ENCODE peak calls at places on chromosomes 12 and 14, in six cellular contexts. One of them, this sample, is unnamed.

GRCh38 chr14:23182372-23183014 is 967 bp downstream of the SLC7A8 start:
- DNase-seq in choroid plexus epithelial cell: no peak
- DNase-seq in cardiac muscle cell: no peak
- DNase-seq in HCT116: peak
- DNase-seq in A549: no peak
- DNase-seq in psoas muscle: peak
- DNase-seq in this sample: no peak

GRCh38 chr12:119417440-119417839 is 82.9 kb downstream of the CCDC60 start:
- DNase-seq in choroid plexus epithelial cell: no peak
- DNase-seq in cardiac muscle cell: no peak
- DNase-seq in HCT116: no peak
- DNase-seq in A549: no peak
- DNase-seq in psoas muscle: no peak
- DNase-seq in this sample: no peak

GRCh38 chr14:22390824-22391461 is 198.1 kb downstream of the DAD1 start:
- DNase-seq in choroid plexus epithelial cell: no peak
- DNase-seq in cardiac muscle cell: no peak
- DNase-seq in HCT116: no peak
- DNase-seq in A549: peak
- DNase-seq in psoas muscle: no peak
- DNase-seq in this sample: no peak

GRCh38 chr12:57769594-57769993 is 2.3 kb downstream of the METTL1 start:
- DNase-seq in choroid plexus epithelial cell: no peak
- DNase-seq in cardiac muscle cell: no peak
- DNase-seq in HCT116: no peak
- DNase-seq in A549: no peak
- DNase-seq in psoas muscle: no peak
- DNase-seq in this sample: no peak

GRCh38 chr14:92680781-92681650 is 67.4 kb downstream of the LGMN start:
- DNase-seq in choroid plexus epithelial cell: peak
- DNase-seq in cardiac muscle cell: peak
- DNase-seq in HCT116: peak
- DNase-seq in A549: peak
- DNase-seq in psoas muscle: peak
- DNase-seq in this sample: peak

GRCh38 chr14:101225116-101225728 is 321.7 kb upstream of the RTL1 start:
- DNase-seq in choroid plexus epithelial cell: peak
- DNase-seq in cardiac muscle cell: no peak
- DNase-seq in HCT116: no peak
- DNase-seq in A549: no peak
- DNase-seq in psoas muscle: no peak
- DNase-seq in this sample: no peak

GRCh38 chr12:1848741-1849140 is 28.4 kb downstream of the LRTM2 start:
- DNase-seq in choroid plexus epithelial cell: no peak
- DNase-seq in cardiac muscle cell: no peak
- DNase-seq in HCT116: no peak
- DNase-seq in A549: no peak
- DNase-seq in psoas muscle: no peak
- DNase-seq in this sample: no peak

GRCh38 chr12:114681149-114681849 is 2.7 kb downstream of the TBX3 start:
- DNase-seq in choroid plexus epithelial cell: peak
- DNase-seq in cardiac muscle cell: peak
- DNase-seq in HCT116: no peak
- DNase-seq in A549: no peak
- DNase-seq in psoas muscle: peak
- DNase-seq in this sample: peak

GRCh38 chr14:72892879-72893635 is 844 bp downstream of the DPF3 start:
- DNase-seq in choroid plexus epithelial cell: peak
- DNase-seq in cardiac muscle cell: peak
- DNase-seq in HCT116: no peak
- DNase-seq in A549: no peak
- DNase-seq in psoas muscle: peak
- DNase-seq in this sample: no peak

GRCh38 chr14:54490448-54490805 is 1.6 kb upstream of the GMFB start:
- DNase-seq in choroid plexus epithelial cell: no peak
- DNase-seq in cardiac muscle cell: no peak
- DNase-seq in HCT116: no peak
- DNase-seq in A549: no peak
- DNase-seq in psoas muscle: no peak
- DNase-seq in this sample: no peak

GRCh38 chr14:69695664-69696527 is 71.0 kb upstream of the SRSF5 start:
- DNase-seq in choroid plexus epithelial cell: peak
- DNase-seq in cardiac muscle cell: peak
- DNase-seq in HCT116: no peak
- DNase-seq in A549: no peak
- DNase-seq in psoas muscle: no peak
- DNase-seq in this sample: no peak

GRCh38 chr12:68772714-68773113 is 26.7 kb downstream of the SLC35E3 start:
- DNase-seq in choroid plexus epithelial cell: no peak
- DNase-seq in cardiac muscle cell: no peak
- DNase-seq in HCT116: no peak
- DNase-seq in A549: no peak
- DNase-seq in psoas muscle: no peak
- DNase-seq in this sample: no peak

GRCh38 chr14:71400821-71401447 is 493.7 kb downstream of the PCNX1 start:
- DNase-seq in choroid plexus epithelial cell: peak
- DNase-seq in cardiac muscle cell: peak
- DNase-seq in HCT116: no peak
- DNase-seq in A549: no peak
- DNase-seq in psoas muscle: no peak
- DNase-seq in this sample: peak

GRCh38 chr14:91745329-91745728 is 13.4 kb upstream of the CATSPERB start:
- DNase-seq in choroid plexus epithelial cell: peak
- DNase-seq in cardiac muscle cell: no peak
- DNase-seq in HCT116: no peak
- DNase-seq in A549: no peak
- DNase-seq in psoas muscle: no peak
- DNase-seq in this sample: peak

GRCh38 chr12:1518763-1519516 is 75.4 kb downstream of the FBXL14 start:
- DNase-seq in choroid plexus epithelial cell: peak
- DNase-seq in cardiac muscle cell: peak
- DNase-seq in HCT116: peak
- DNase-seq in A549: no peak
- DNase-seq in psoas muscle: no peak
- DNase-seq in this sample: peak

GRCh38 chr12:111444314-111444705 is 38.6 kb downstream of the SH2B3 start:
- DNase-seq in choroid plexus epithelial cell: no peak
- DNase-seq in cardiac muscle cell: no peak
- DNase-seq in HCT116: no peak
- DNase-seq in A549: no peak
- DNase-seq in psoas muscle: no peak
- DNase-seq in this sample: no peak

GRCh38 chr12:133130808-133131128 is 341 bp downstream of the ZNF10 start:
- DNase-seq in choroid plexus epithelial cell: peak
- DNase-seq in cardiac muscle cell: no peak
- DNase-seq in HCT116: no peak
- DNase-seq in A549: no peak
- DNase-seq in psoas muscle: peak
- DNase-seq in this sample: no peak

GRCh38 chr14:69685716-69686115 is 74.3 kb downstream of the SUSD6 start:
- DNase-seq in choroid plexus epithelial cell: peak
- DNase-seq in cardiac muscle cell: peak
- DNase-seq in HCT116: no peak
- DNase-seq in A549: no peak
- DNase-seq in psoas muscle: peak
- DNase-seq in this sample: peak

GRCh38 chr12:53955036-53955775 is 503 bp downstream of the HOXC12 start:
- DNase-seq in choroid plexus epithelial cell: no peak
- DNase-seq in cardiac muscle cell: no peak
- DNase-seq in HCT116: no peak
- DNase-seq in A549: no peak
- DNase-seq in psoas muscle: no peak
- DNase-seq in this sample: no peak

GRCh38 chr12:123748661-123749060 is 13.4 kb upstream of the DNAH10 start:
- DNase-seq in choroid plexus epithelial cell: peak
- DNase-seq in cardiac muscle cell: no peak
- DNase-seq in HCT116: no peak
- DNase-seq in A549: no peak
- DNase-seq in psoas muscle: no peak
- DNase-seq in this sample: peak

GRCh38 chr12:57614178-57614947 is 3.1 kb downstream of the ARHGEF25 start:
- DNase-seq in choroid plexus epithelial cell: peak
- DNase-seq in cardiac muscle cell: no peak
- DNase-seq in HCT116: peak
- DNase-seq in A549: peak
- DNase-seq in psoas muscle: no peak
- DNase-seq in this sample: peak

GRCh38 chr14:50619569-50620141 is 48.5 kb downstream of the SAV1 start:
- DNase-seq in choroid plexus epithelial cell: peak
- DNase-seq in cardiac muscle cell: peak
- DNase-seq in HCT116: peak
- DNase-seq in A549: peak
- DNase-seq in psoas muscle: no peak
- DNase-seq in this sample: peak

GRCh38 chr14:77026930-77027537 is 1.5 kb downstream of the IRF2BPL start:
- DNase-seq in choroid plexus epithelial cell: peak
- DNase-seq in cardiac muscle cell: peak
- DNase-seq in HCT116: no peak
- DNase-seq in A549: no peak
- DNase-seq in psoas muscle: peak
- DNase-seq in this sample: peak

GRCh38 chr12:74401035-74401434 is 136.6 kb upstream of the ATXN7L3B start:
- DNase-seq in choroid plexus epithelial cell: no peak
- DNase-seq in cardiac muscle cell: no peak
- DNase-seq in HCT116: peak
- DNase-seq in A549: peak
- DNase-seq in psoas muscle: no peak
- DNase-seq in this sample: no peak

GRCh38 chr12:45213107-45213506 is 2.8 kb upstream of the ANO6 start:
- DNase-seq in choroid plexus epithelial cell: no peak
- DNase-seq in cardiac muscle cell: no peak
- DNase-seq in HCT116: no peak
- DNase-seq in A549: no peak
- DNase-seq in psoas muscle: no peak
- DNase-seq in this sample: no peak

DNA sequence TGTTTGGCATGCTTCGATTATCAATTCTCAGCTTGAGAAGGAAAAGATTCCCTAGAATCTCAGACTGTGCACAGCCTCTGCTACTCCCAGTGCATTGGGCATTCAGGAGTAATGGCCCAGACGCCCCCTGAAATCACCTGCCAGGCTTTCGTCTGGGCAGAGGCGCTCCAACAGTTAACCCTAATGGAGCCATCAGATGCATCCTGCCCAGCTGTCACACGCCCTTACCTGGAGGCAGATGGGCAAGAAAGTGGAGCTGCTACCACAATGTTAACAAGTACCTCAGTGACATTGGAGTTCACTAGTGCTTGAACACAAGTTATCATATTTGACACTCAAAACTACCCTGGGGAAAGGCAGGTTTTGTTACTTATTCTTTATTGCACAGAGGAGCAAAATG is 957 bp upstream of the LRP6 start:
- DNase-seq in choroid plexus epithelial cell: no peak
- DNase-seq in cardiac muscle cell: no peak
- DNase-seq in HCT116: no peak
- DNase-seq in A549: peak
- DNase-seq in psoas muscle: no peak
- DNase-seq in this sample: no peak
- H3K4me3 ChIP-seq in choroid plexus epithelial cell: peak
- H3K4me3 ChIP-seq in cardiac muscle cell: peak
- H3K4me3 ChIP-seq in HCT116: peak
- H3K4me3 ChIP-seq in A549: peak
- H3K4me3 ChIP-seq in psoas muscle: peak
- H3K4me3 ChIP-seq in this sample: peak

DNA sequence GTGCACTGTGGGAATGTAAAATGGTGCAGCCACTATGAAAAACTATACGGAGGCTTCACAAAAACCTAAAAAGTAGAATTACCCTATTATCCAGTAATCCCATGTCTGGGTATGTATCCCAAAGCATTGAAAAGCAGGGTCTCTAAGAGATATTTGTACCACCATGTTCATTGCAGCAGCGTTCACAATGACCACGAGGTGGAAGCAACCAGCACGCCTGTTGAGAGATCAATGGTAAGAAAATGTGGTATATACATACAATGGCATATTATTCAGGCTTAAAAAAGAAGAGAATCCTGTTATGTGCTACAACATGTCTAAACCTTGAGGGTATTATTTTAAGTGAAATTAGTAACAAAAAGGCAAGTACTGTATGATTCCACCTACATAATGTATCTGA is 910 bp upstream of the NOPCHAP1 start:
- DNase-seq in choroid plexus epithelial cell: no peak
- DNase-seq in cardiac muscle cell: no peak
- DNase-seq in HCT116: no peak
- DNase-seq in A549: no peak
- DNase-seq in psoas muscle: no peak
- DNase-seq in this sample: no peak
- TF ChIP-seq CTCF in choroid plexus epithelial cell: no peak
- TF ChIP-seq CTCF in cardiac muscle cell: no peak
- TF ChIP-seq CTCF in HCT116: peak
- TF ChIP-seq CTCF in A549: no peak
- TF ChIP-seq CTCF in psoas muscle: no peak
- TF ChIP-seq CTCF in this sample: no peak

DNA sequence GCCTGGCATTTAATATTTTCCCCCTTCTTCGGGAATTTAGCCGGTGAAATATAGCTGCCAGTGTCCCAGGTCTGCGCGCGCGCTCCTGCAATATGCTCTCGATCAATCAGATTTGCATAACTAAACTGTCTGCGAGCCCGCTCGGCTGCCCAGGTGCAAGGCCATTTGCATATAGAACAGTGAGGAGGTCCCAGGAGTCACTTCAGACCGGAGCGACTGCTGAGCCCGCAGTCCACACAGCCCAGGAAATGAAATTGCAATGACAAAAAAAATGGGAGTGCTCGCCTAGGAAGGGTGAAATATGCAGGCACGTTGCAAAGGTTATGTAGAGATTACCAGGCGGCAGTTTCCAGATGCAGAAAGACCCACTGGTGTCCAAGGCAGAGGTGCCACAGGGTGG is 228.5 kb downstream of the VRK1 start:
- DNase-seq in choroid plexus epithelial cell: no peak
- DNase-seq in cardiac muscle cell: no peak
- DNase-seq in HCT116: no peak
- DNase-seq in A549: no peak
- DNase-seq in psoas muscle: no peak
- DNase-seq in this sample: no peak
- H3K4me3 ChIP-seq in choroid plexus epithelial cell: no peak
- H3K4me3 ChIP-seq in cardiac muscle cell: no peak
- H3K4me3 ChIP-seq in HCT116: no peak
- H3K4me3 ChIP-seq in A549: no peak
- H3K4me3 ChIP-seq in psoas muscle: no peak
- H3K4me3 ChIP-seq in this sample: no peak

DNA sequence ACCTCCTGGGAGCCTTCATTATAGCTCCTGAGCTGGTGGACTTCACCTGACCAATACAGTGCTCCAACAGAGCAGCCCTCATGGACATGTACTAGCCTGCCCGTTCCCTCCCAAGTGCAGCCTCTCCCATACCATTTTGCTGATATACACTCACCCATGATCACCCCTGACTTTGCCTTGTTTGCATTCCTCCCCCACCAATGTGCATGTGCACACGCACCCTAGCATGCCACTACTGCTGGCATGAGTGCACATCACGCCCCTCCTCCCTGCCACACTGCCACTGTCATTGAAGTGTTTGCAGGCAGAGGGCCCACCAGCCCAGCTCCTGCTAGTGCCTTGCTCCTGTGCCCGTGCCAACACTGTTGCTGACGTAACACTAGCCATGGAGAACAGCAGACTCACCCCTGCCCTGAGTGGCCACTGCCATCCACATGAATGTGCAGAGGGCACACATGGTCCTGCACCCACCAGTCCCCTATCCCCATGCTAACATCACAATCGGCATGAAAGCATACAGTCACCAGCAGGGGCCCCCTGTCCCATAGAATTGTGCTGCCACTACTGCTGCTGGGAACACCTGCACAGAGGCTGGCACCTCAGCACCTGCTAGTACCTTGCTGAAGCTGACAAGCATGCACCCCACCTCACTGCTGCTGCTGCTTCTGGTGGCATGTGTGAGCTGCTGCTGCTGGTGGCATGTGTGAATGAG is 110.3 kb downstream of the SINHCAF start:
- DNase-seq in choroid plexus epithelial cell: no peak
- DNase-seq in cardiac muscle cell: no peak
- DNase-seq in HCT116: no peak
- DNase-seq in A549: no peak
- DNase-seq in psoas muscle: no peak
- DNase-seq in this sample: no peak
- TF ChIP-seq CTCF in choroid plexus epithelial cell: no peak
- TF ChIP-seq CTCF in cardiac muscle cell: no peak
- TF ChIP-seq CTCF in HCT116: peak
- TF ChIP-seq CTCF in A549: no peak
- TF ChIP-seq CTCF in psoas muscle: no peak
- TF ChIP-seq CTCF in this sample: no peak

This sample was measured in fibroblast of mammary gland.